ENCODE peak calls at places on chromosomes 16 and 17, in five cellular contexts. C is hippocampal formation, P is GM03348, Y is BJ, G is EL. U is an unnamed sample.

GRCh38 chr16:89115216-89115949 is 21.7 kb downstream of the ACSF3 start:
- DNase-seq in Y (no peak), C (peak; percentile 48), G (no peak), P (no peak), U (peak; percentile 96)

GRCh38 chr17:82687375-82687861 is 11.1 kb downstream of the RAB40B start:
- DNase-seq in Y (no peak), P (no peak), G (no peak), C (peak; percentile 55), U (no peak)

GRCh38 chr16:82040296-82040695 is 5.2 kb downstream of the HSD17B2 start:
- DNase-seq in Y (no peak), P (no peak), G (no peak), C (no peak), U (no peak)

GRCh38 chr16:27245276-27246231 is 23.0 kb downstream of the NSMCE1 start:
- DNase-seq in C (no peak), Y (no peak), P (peak; percentile 79), G (peak; percentile 58), U (no peak)

GRCh38 chr17:82939213-82940030 is 99.6 kb upstream of the ZNF750 start:
- DNase-seq in P (no peak), G (no peak), C (no peak), Y (no peak), U (no peak)

GRCh38 chr16:12758670-12759558 is 44.8 kb downstream of the CPPED1 start:
- DNase-seq in P (no peak), C (no peak), Y (no peak), G (no peak), U (no peak)

GRCh38 chr17:65515959-65516948 is 45.2 kb downstream of the AXIN2 start:
- DNase-seq in G (no peak), C (no peak), Y (no peak), P (peak; percentile 54), U (no peak)

GRCh38 chr17:80704381-80704819 is 159.8 kb downstream of the RPTOR start:
- DNase-seq in Y (no peak), C (no peak), G (peak; percentile 16), P (peak; percentile 31), U (no peak)

GRCh38 chr17:83195330-83196087 is 116.1 kb downstream of the METRNL start:
- DNase-seq in Y (no peak), C (peak; percentile 32), P (peak; percentile 84), G (peak; percentile 48), U (no peak)

GRCh38 chr16:54197758-54198157 is 88.8 kb downstream of the IRX3 start:
- DNase-seq in P (no peak), G (no peak), Y (no peak), C (no peak), U (no peak)

GRCh38 chr16:528111-529011 is 849 bp downstream of the CAPN15 start:
- DNase-seq in P (peak; percentile 79), Y (no peak), C (no peak), G (peak; percentile 88), U (no peak)

GRCh38 chr17:4980644-4981216 is 6.7 kb downstream of the CAMTA2 start:
- DNase-seq in P (peak; percentile 69), Y (no peak), C (no peak), G (peak; percentile 51), U (peak; percentile 53)

GRCh38 chr17:28515518-28515917 is 9.4 kb downstream of the FOXN1 start:
- DNase-seq in P (no peak), C (no peak), Y (no peak), G (no peak), U (no peak)

GRCh38 chr17:50636145-50636803 is 1.6 kb downstream of the ABCC3 start:
- DNase-seq in P (no peak), Y (no peak), C (no peak), G (no peak), U (no peak)

GRCh38 chr17:36008998-36009665 is 7.8 kb upstream of the CCL15 start:
- DNase-seq in P (no peak), C (no peak), Y (no peak), G (peak; percentile 22), U (no peak)

GRCh38 chr17:49631496-49631895 is 46.4 kb downstream of the SPOP start:
- DNase-seq in P (no peak), Y (no peak), C (no peak), G (peak; percentile 35), U (no peak)

GRCh38 chr17:74485012-74485743 is 18.7 kb downstream of the CD300A start:
- DNase-seq in C (no peak), P (no peak), G (no peak), Y (no peak), U (no peak)

GRCh38 chr17:40452921-40453378 is 9.7 kb downstream of the IGFBP4 start:
- DNase-seq in P (no peak), Y (no peak), G (peak; percentile 70), C (no peak), U (no peak)

GRCh38 chr17:44343510-44344209 is 1.4 kb upstream of the GRN start:
- DNase-seq in C (no peak), P (no peak), G (no peak), Y (no peak), U (no peak)

GRCh38 chr16:30395992-30396560 is 856 bp downstream of the ZNF48 start:
- DNase-seq in G (peak; percentile 45), P (peak; percentile 52), C (no peak), Y (no peak), U (no peak)

GRCh38 chr17:45284176-45285140 is 22.6 kb upstream of the SPATA32 start:
- DNase-seq in Y (no peak), P (no peak), C (no peak), G (no peak), U (no peak)

GRCh38 chr16:58515871-58516767 is 802 bp downstream of the SETD6 start:
- DNase-seq in G (peak; percentile 21), C (no peak), Y (no peak), P (peak; percentile 35), U (no peak)

GRCh38 chr17:81033535-81034167 is 1.3 kb upstream of the BAIAP2 start:
- DNase-seq in Y (no peak), P (no peak), C (no peak), G (no peak), U (peak; percentile 49)

GRCh38 chr17:17613708-17614114 is 22.2 kb upstream of the PEMT start:
- DNase-seq in P (peak; percentile 82), C (peak; percentile 3), Y (no peak), G (peak; percentile 65), U (peak; percentile 38)

GRCh38 chr17:76585048-76585648 is 512 bp downstream of the ST6GALNAC2 start:
- DNase-seq in Y (no peak), G (peak; percentile 32), C (peak; percentile 26), P (peak; percentile 59), U (no peak)

GRCh38 chr16:55418586-55418985 is 60.4 kb upstream of the MMP2 start:
- DNase-seq in P (peak; percentile 44), G (no peak), C (no peak), Y (no peak), U (no peak)

GRCh38 chr17:58531661-58532554 is 17.5 kb upstream of the MTMR4 start:
- DNase-seq in G (peak; percentile 54), C (peak; percentile 75), Y (no peak), P (peak; percentile 88), U (no peak)

GRCh38 chr16:85027968-85028637 is 508 bp downstream of the KIAA0513 start:
- DNase-seq in P (peak; percentile 34), C (no peak), Y (no peak), G (peak; percentile 10), U (no peak)

GRCh38 chr17:29592850-29593545 is at the start of gene ANKRD13B:
- DNase-seq in G (peak; percentile 32), P (peak; percentile 65), C (peak; percentile 60), Y (no peak), U (peak; percentile 9)

GRCh38 chr16:19288872-19289799 is 3.6 kb downstream of the CLEC19A start:
- DNase-seq in C (no peak), P (no peak), Y (no peak), G (no peak), U (no peak)

GRCh38 chr17:63703556-63704258 is 3.8 kb upstream of the LIMD2 start:
- DNase-seq in Y (no peak), C (no peak), P (no peak), G (no peak), U (no peak)